ENCODE peak calls at places on chromosomes 12 and 14, in four cellular contexts. J is tibial artery, Y is left ventricle myocardium inferior, I is tibial nerve. T is an unnamed sample.

GRCh38 chr14:37116933-37117844 is 55.2 kb downstream of the SLC25A21 start:
- DNase-seq in J (no peak), Y (no peak), I (no peak), T (no peak)

GRCh38 chr12:82862069-82862841 is 175.5 kb downstream of the TMTC2 start:
- DNase-seq in J (no peak), Y (no peak), I (no peak), T (no peak)

GRCh38 chr12:76548222-76548837 is 11.2 kb downstream of the OSBPL8 start:
- DNase-seq in J (no peak), Y (no peak), I (no peak), T (no peak)

GRCh38 chr12:122527478-122527944 is 462 bp downstream of the KNTC1 start:
- DNase-seq in J (no peak), Y (peak; percentile 18), I (no peak), T (no peak)

GRCh38 chr14:24861083-24861630 is 188.8 kb downstream of the STXBP6 start:
- DNase-seq in J (no peak), Y (no peak), I (no peak), T (no peak)

GRCh38 chr14:89617142-89617460 is 200.1 kb upstream of the FOXN3 start:
- DNase-seq in J (no peak), Y (no peak), I (no peak), T (no peak)

GRCh38 chr12:15336772-15337553 is 14.7 kb downstream of the PTPRO start:
- DNase-seq in J (no peak), Y (no peak), I (no peak), T (no peak)

GRCh38 chr12:131021142-131021541 is 67.4 kb downstream of the ADGRD1 start:
- DNase-seq in J (no peak), Y (no peak), I (no peak), T (no peak)

GRCh38 chr14:72332054-72332453 is 399.8 kb downstream of the RGS6 start:
- DNase-seq in J (no peak), Y (peak; percentile 20), I (peak; percentile 26), T (no peak)

GRCh38 chr12:132881853-132882252 is 5.6 kb downstream of the CHFR start:
- DNase-seq in J (no peak), Y (no peak), I (no peak), T (no peak)

GRCh38 chr12:77058740-77059139 is 6.6 kb downstream of the E2F7 start:
- DNase-seq in J (no peak), Y (no peak), I (no peak), T (no peak)

GRCh38 chr14:68625366-68626090 is 167.3 kb downstream of the ZFP36L1 start:
- DNase-seq in J (no peak), Y (no peak), I (no peak), T (no peak)

GRCh38 chr12:119153477-119154434 is 25.0 kb upstream of the HSPB8 start:
- DNase-seq in J (peak; percentile 45), Y (peak; percentile 49), I (no peak), T (peak; percentile 22)

GRCh38 chr14:72254202-72254939 is 322.1 kb downstream of the RGS6 start:
- DNase-seq in J (no peak), Y (no peak), I (no peak), T (no peak)

GRCh38 chr14:77647853-77648252 is 31.4 kb upstream of the SPTLC2 start:
- DNase-seq in J (no peak), Y (no peak), I (no peak), T (no peak)

GRCh38 chr12:22658214-22658613 is 33.2 kb downstream of the ETNK1 start:
- DNase-seq in J (no peak), Y (no peak), I (no peak), T (no peak)

GRCh38 chr12:58920102-58920955 is at the start of gene LRIG3:
- DNase-seq in J (peak; percentile 89), Y (peak; percentile 90), I (peak; percentile 87), T (peak; percentile 73)

GRCh38 chr12:2796187-2796663 is 1.5 kb downstream of the FKBP4 start:
- DNase-seq in J (no peak), Y (no peak), I (no peak), T (no peak)

GRCh38 chr12:2795291-2796186 is 769 bp downstream of the FKBP4 start:
- DNase-seq in J (peak; percentile 81), Y (peak; percentile 87), I (peak; percentile 71), T (peak; percentile 67)

GRCh38 chr12:2800046-2800570 is 5.3 kb downstream of the FKBP4 start:
- DNase-seq in J (no peak), Y (no peak), I (no peak), T (no peak)

GRCh38 chr12:2794736-2795289 is at the start of gene FKBP4:
- DNase-seq in J (peak; percentile 90), Y (peak; percentile 91), I (peak; percentile 87), T (peak; percentile 77)

GRCh38 chr12:2797721-2798418 is 3.1 kb downstream of the FKBP4 start:
- DNase-seq in J (no peak), Y (peak; percentile 48), I (no peak), T (no peak)
- H3K27ac ChIP-seq in J (no peak overlapping the region), Y (peak overlapping the region; percentile 27), I (no peak overlapping the region), T (no peak overlapping the region)

GRCh38 chr14:69957986-69958385 is 78.8 kb downstream of the SMOC1 start:
- DNase-seq in J (no peak), Y (no peak), I (no peak), T (no peak)
- H3K27ac ChIP-seq in J (no peak overlapping the region), Y (no peak overlapping the region), I (no peak overlapping the region), T (no peak overlapping the region)

DNA sequence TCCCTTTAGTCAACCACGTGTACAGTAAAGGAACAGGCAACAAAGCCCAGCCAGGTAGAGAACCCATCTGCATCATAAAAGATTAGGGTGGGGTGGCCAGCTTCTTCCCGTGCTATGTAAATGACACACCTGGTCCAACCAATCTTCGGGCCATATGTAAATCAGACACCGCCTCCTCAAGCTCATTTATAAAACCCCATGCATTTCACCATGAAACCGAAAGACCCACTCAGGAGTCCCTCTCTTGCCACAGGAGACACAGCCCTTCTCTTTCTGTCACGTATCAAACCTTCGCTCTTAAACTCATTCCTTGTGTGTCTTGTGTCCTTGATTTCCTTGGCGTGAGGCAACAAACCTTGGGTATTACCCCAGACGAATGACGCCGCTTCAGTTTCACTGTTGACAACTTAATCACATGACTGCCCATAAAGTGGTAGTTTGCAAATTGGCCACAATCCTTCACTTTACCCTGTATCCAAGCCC is 59.8 kb upstream of the TBPL2 start:
- DNase-seq in J (no peak), Y (no peak), I (no peak), T (no peak)
- H3K27ac ChIP-seq in J (no peak overlapping the region), Y (no peak overlapping the region), I (no peak overlapping the region), T (no peak overlapping the region)

GRCh38 chr12:93743229-93743998 is 66.2 kb downstream of the CRADD start:
- DNase-seq in J (no peak), Y (no peak), I (no peak), T (no peak)
- H3K27ac ChIP-seq in J (peak overlapping the region; percentile 85), Y (peak overlapping the region; percentile 93), I (peak overlapping the region; percentile 80), T (no peak overlapping the region)

DNA sequence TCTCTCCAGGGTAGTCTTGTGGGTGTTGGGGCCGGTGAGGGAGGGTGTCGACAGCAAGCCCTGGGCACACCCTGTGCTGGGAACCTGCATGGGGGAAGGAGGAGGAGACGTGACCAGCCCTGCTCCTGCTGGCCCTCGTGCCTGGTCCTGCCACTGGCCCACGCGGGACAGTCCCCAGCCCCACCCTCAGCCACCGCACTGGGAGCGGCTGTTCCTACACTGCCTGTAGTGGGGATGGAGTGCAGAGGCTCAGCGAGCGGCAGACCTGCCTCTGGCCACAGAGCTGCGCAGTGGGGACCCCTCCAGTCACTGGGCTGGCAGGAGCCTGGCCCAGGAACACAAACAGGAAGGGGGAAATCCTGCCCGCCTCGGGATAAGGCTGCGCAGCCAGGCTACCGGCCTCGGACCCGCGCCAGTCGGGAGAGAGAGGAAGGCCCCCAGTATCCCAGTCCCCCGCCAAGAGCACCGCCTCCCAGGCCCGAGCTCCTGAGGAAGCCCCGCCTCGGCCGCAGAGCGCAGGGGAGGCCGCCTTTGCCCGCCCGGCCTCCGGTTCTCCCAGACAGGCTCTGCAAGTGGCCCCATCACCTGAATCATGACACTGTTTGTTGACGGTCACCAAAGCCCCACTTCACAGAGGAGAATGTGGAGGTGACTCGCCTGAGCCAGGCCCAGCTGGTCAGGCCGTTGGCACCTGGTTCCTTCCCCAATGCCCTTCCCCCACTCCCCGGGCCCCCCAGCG is 10.6 kb downstream of the AHNAK2 start:
- DNase-seq in J (peak; percentile 71), Y (peak; percentile 56), I (no peak), T (no peak)
- H3K27ac ChIP-seq in J (peak overlapping the region; percentile 97), Y (peak overlapping the region; percentile 83), I (peak overlapping the region; percentile 28), T (no peak overlapping the region)

DNA sequence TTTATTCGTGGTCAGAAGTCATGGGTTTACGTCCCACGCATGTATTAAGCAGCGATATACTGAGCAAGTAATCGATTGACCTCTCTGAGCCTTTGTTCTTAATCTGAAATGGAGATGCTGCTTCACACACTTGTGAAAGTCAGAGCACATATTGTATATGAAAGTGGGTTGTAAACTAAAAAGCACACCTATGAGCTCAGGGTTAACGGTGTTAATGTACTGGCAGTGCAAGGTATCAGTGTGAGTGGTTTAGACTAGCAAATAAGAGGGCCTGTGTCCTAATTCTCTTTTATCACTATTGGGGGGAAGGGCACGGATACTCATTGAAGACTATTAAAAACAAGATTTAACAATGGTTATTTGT is 676 bp downstream of the MRPL42 start:
- DNase-seq in J (no peak), Y (no peak), I (no peak), T (no peak)
- H3K27ac ChIP-seq in J (peak overlapping the region; percentile 83), Y (peak overlapping the region; percentile 90), I (no peak overlapping the region), T (peak overlapping the region; percentile 88)

DNA sequence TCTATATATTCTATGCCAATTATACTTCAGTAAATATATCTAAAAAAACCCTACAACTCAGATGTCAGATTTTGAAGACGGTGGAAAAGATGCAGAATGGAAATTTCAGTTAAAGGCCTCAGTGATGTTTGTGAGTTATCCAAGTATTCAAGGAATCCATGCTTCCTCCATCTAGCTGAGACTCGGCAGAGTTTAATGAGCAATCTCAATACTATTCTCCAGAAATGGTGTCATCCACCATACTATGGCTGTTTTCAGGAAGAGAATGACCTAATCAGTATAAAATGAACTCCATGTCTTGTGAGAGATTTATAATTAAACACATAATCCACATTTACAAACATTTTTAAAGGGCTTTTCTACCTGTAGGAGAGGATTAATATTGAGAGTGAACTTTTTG is 66.0 kb downstream of the KLHL28 start:
- DNase-seq in J (no peak), Y (no peak), I (no peak), T (no peak)
- H3K27ac ChIP-seq in J (peak overlapping the region; percentile 99), Y (peak overlapping the region; percentile 100), I (no peak overlapping the region), T (no peak overlapping the region)

GRCh38 chr12:124416516-124417395 is 121.9 kb downstream of the RFLNA start:
- DNase-seq in J (no peak), Y (no peak), I (no peak), T (no peak)

GRCh38 chr12:124418156-124418555 is 123.3 kb downstream of the RFLNA start:
- DNase-seq in J (no peak), Y (no peak), I (no peak), T (no peak)

GRCh38 chr12:124419292-124420040 is 124.6 kb downstream of the RFLNA start:
- DNase-seq in J (no peak), Y (no peak), I (no peak), T (no peak)

GRCh38 chr12:124420041-124420765 is 125.3 kb downstream of the RFLNA start:
- DNase-seq in J (no peak), Y (no peak), I (no peak), T (no peak)

DNA sequence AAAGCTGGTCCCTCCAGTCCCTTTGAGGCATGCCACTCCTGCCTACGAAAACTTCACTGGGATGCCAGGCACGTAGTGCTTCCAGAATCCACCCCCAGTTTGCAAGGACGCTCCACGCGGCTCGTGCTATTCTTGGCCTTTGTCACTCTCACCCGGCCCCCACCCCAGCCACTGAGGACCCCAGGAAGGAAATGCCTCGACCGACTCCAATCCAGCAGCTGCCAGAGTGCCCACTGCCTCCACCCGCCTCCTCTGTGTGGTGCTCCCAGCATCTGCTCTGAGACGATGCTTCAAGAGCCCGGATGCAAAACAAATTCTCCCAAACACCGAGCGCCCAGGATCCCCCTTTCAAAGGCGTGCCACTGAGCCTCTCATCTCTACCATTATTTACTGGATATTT is 123.9 kb downstream of the RFLNA start:
- DNase-seq in J (no peak), Y (no peak), I (no peak), T (no peak)
- H3K27ac ChIP-seq in J (peak overlapping the region; percentile 83), Y (peak overlapping the region; percentile 0), I (no peak overlapping the region), T (no peak overlapping the region)